ENCODE peak calls at places on chromosome 11, in eight cellular contexts. U is fibroblast of lung, A is upper lobe of right lung, Q is foreskin keratinocyte, F is Caco-2, J is uterus, X is breast epithelium, R is Peyer's patch. Z is an unnamed sample. For H3K4me1, the result is how much of the 10 kb centered on the place peaks cover.

GRCh38 chr11:33703234-33703633 is 2.6 kb upstream of the C11orf91 start:
- DNase-seq in U (no peak), A (no peak), Q (no peak), F (no peak), J (no peak), X (no peak), R (no peak), Z (no peak)

GRCh38 chr11:134276396-134277175 is 407 bp downstream of the GLB1L3 start:
- DNase-seq in U (no peak), A (no peak), Q (no peak), F (no peak), J (no peak), X (no peak), R (no peak), Z (peak)

GRCh38 chr11:30868495-30869130 is 282.5 kb upstream of the MPPED2 start:
- DNase-seq in U (peak), A (no peak), Q (no peak), F (no peak), J (no peak), X (no peak), R (no peak), Z (no peak)

GRCh38 chr11:34299284-34299961 is 58.4 kb downstream of the ABTB2 start:
- DNase-seq in U (no peak), A (no peak), Q (no peak), F (no peak), J (no peak), X (no peak), R (no peak), Z (no peak)

GRCh38 chr11:125263268-125263790 is 98.8 kb downstream of the PKNOX2 start:
- DNase-seq in U (peak), A (peak), Q (peak), F (no peak), J (peak), X (no peak), R (peak), Z (peak)

GRCh38 chr11:48096588-48097525 is 116.5 kb downstream of the PTPRJ start:
- DNase-seq in U (no peak), A (no peak), Q (peak), F (no peak), J (no peak), X (no peak), R (no peak), Z (no peak)

GRCh38 chr11:48064306-48064705 is 83.9 kb downstream of the PTPRJ start:
- DNase-seq in U (peak), A (no peak), Q (no peak), F (no peak), J (no peak), X (no peak), R (no peak), Z (no peak)

GRCh38 chr11:44638032-44638431 is 72.6 kb downstream of the CD82 start:
- DNase-seq in U (no peak), A (no peak), Q (no peak), F (no peak), J (no peak), X (no peak), R (no peak), Z (peak)

DNA sequence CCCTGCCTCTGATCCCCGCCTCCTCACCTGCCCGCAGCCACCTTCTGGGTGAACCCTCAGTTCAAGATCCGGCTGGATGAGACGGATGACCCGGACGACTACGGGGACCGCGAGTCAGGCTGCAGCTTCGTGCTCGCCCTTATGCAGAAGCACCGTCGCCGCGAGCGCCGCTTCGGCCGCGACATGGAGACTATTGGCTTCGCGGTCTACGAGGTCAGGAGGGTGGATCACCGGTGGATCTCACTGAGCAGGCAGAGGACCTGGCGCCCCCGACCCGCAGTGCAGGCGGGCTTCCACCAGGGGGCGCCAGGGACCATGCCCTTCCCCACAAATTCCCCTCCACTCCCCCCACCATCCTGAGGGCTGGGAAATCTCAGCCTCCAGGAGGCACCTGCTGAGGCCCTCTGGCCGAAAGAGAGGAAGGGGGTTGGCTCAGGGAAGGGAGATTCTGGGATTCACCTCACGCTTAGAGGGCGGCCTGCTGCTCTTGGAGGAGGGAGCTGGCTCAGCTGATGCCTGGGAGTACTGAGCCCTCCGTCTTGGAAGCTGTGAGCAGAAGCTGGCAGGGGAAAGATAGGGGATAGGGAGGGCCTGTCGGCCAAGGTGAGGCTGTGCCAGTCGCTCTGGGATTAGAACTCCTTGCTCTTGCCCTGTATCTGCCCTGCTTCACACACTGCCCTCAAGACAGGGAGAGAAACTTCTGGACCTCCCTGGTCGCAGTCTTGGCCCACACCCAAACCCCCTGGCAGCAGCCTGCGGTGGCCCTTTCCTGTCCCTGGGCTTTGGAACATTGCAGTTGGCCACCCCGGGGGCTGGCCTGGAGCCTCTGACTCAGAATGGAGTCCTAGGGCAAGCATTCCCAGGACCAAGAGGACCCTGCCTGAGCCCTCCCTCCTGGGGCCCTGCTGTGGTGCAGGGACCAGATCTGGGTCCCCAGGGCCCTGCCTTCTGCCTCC is 23.2 kb downstream of the CAPN1 start:
- DNase-seq in U (peak), A (peak), Q (no peak), F (no peak), J (no peak), X (no peak), R (no peak), Z (peak)
- H3K4me1 ChIP-seq in U (under half), A (under half), Q (under half), F (under half), J (under half), X (under half), R (under half), Z (under half)

GRCh38 chr11:131985769-131986393 is 615.5 kb downstream of the NTM start:
- DNase-seq in U (peak), A (no peak), Q (no peak), F (no peak), J (no peak), X (no peak), R (no peak), Z (no peak)

GRCh38 chr11:131980878-131981668 is 610.7 kb downstream of the NTM start:
- DNase-seq in U (no peak), A (no peak), Q (peak), F (no peak), J (no peak), X (no peak), R (no peak), Z (no peak)

GRCh38 chr11:131979364-131979763 is 608.9 kb downstream of the NTM start:
- DNase-seq in U (no peak), A (no peak), Q (no peak), F (no peak), J (no peak), X (no peak), R (no peak), Z (no peak)

GRCh38 chr11:131980199-131980598 is 609.8 kb downstream of the NTM start:
- DNase-seq in U (no peak), A (no peak), Q (no peak), F (no peak), J (no peak), X (no peak), R (no peak), Z (no peak)

DNA sequence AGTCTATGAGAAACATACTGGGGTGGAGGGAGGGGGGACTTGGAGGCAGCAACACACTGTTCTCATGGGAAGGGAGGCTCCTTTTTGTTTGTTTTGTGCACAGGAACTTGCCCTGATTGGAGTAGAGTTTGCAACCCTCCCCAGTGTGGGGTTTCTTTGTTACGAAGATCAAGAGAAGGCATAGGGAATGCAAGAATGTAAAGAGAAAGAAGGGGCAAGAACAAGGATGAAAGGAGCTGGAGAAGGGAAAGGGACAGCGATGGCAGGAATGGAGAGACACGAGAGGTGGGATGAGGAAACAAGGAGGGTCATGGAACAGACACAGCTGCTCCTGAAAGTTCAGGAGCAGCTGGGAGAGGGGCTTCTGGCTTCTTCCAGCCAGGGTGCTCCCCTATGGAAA is 611.7 kb downstream of the NTM start:
- DNase-seq in U (no peak), A (no peak), Q (no peak), F (no peak), J (no peak), X (no peak), R (no peak), Z (no peak)
- H3K4me1 ChIP-seq in U (under half), A (under half), Q (under half), F (under half), J (under half), X (under half), R (under half), Z (under half)

GRCh38 chr11:833114-833791 is 501 bp downstream of the CD151 start:
- DNase-seq in U (peak), A (peak), Q (no peak), F (no peak), J (no peak), X (no peak), R (no peak), Z (no peak)

GRCh38 chr11:833849-834311 is 1.1 kb downstream of the CD151 start:
- DNase-seq in U (peak), A (no peak), Q (peak), F (no peak), J (no peak), X (no peak), R (no peak), Z (peak)

GRCh38 chr11:836274-836673 is 3.5 kb downstream of the CD151 start:
- DNase-seq in U (no peak), A (no peak), Q (no peak), F (no peak), J (no peak), X (no peak), R (no peak), Z (no peak)

GRCh38 chr11:832529-833113 is at the start of gene CD151:
- DNase-seq in U (no peak), A (peak), Q (no peak), F (no peak), J (no peak), X (no peak), R (peak), Z (no peak)

DNA sequence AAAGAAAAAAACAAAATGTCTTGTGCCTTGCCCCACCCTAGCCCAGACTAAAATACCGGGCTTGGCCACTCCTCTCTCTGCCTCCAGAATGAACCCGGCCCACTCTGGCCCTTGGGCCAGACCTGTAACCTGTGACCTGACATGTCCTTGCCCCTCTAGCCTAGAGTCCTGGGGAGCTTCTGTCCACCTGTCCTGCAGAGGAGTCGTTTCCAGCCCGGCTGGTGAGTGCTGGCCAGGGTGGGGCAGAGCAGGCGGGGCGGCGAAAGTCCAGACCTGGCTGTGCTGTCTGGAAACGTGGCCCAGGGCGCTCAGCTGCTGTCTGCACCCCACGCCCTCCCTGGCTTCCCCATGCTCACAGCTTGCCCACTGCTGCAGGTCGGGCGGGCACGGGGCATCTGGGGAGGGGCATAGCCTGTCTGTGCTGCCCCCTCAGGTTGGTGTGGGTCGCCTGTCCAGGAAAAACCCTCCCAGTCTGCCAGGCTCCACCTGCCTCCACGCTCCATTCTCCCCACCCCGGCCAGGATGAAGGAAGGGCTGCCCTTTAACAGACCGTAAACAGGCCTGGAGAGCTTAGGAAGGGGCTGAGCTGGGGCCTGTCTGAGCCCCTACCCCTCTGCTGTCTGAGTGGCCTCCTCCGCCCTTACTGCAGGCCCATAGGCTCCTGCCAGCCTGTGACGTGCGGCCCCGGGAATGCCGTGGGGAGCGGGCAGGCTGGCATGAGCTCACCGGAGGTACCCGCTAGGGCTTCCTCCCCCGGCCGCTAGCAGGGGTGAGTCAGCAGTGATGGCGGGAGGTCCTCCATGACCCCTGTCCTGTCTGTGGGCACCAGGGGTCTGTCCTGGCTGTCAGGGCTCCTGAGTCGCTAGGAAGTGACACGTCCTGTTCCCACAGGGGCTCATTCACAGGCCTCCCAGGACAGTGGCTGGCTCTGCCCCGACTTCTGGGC is 1.9 kb downstream of the CD151 start:
- DNase-seq in U (peak), A (peak), Q (peak), F (no peak), J (peak), X (peak), R (no peak), Z (peak)
- H3K4me1 ChIP-seq in U (under half), A (half or more), Q (under half), F (under half), J (under half), X (under half), R (half or more), Z (under half)

GRCh38 chr11:12538889-12539421 is 135.3 kb upstream of the TEAD1 start:
- DNase-seq in U (no peak), A (no peak), Q (no peak), F (no peak), J (peak), X (no peak), R (no peak), Z (no peak)
- H3K4me1 ChIP-seq in U (under half), A (under half), Q (under half), F (under half), J (under half), X (under half), R (under half), Z (under half)

GRCh38 chr11:57480409-57481137 is 20.2 kb downstream of the RTN4RL2 start:
- DNase-seq in U (peak), A (peak), Q (peak), F (peak), J (no peak), X (peak), R (peak), Z (no peak)

GRCh38 chr11:57481915-57482781 is 21.8 kb downstream of the RTN4RL2 start:
- DNase-seq in U (no peak), A (no peak), Q (no peak), F (no peak), J (no peak), X (no peak), R (no peak), Z (no peak)

GRCh38 chr11:57478971-57479663 is 18.8 kb downstream of the RTN4RL2 start:
- DNase-seq in U (no peak), A (no peak), Q (no peak), F (no peak), J (no peak), X (no peak), R (no peak), Z (no peak)

GRCh38 chr11:57481315-57481714 is 21.0 kb downstream of the RTN4RL2 start:
- DNase-seq in U (no peak), A (no peak), Q (no peak), F (no peak), J (no peak), X (no peak), R (no peak), Z (no peak)

GRCh38 chr11:57479925-57480324 is 19.6 kb downstream of the RTN4RL2 start:
- DNase-seq in U (no peak), A (no peak), Q (no peak), F (no peak), J (no peak), X (no peak), R (no peak), Z (no peak)
- H3K4me1 ChIP-seq in U (under half), A (under half), Q (under half), F (under half), J (under half), X (under half), R (under half), Z (under half)

GRCh38 chr11:119087747-119088241 is 3.1 kb downstream of the HMBS start:
- DNase-seq in U (no peak), A (no peak), Q (no peak), F (no peak), J (no peak), X (no peak), R (no peak), Z (no peak)
- H3K4me1 ChIP-seq in U (under half), A (under half), Q (under half), F (under half), J (under half), X (under half), R (under half), Z (under half)

GRCh38 chr11:100573911-100574513 is 113.1 kb upstream of the ARHGAP42 start:
- DNase-seq in U (no peak), A (no peak), Q (no peak), F (no peak), J (no peak), X (no peak), R (no peak), Z (no peak)
- H3K4me1 ChIP-seq in U (under half), A (under half), Q (under half), F (under half), J (under half), X (under half), R (under half), Z (under half)

GRCh38 chr11:68324241-68324640 is 11.8 kb downstream of the LRP5 start:
- DNase-seq in U (no peak), A (no peak), Q (no peak), F (no peak), J (no peak), X (no peak), R (no peak), Z (no peak)
- H3K4me1 ChIP-seq in U (under half), A (half or more), Q (under half), F (under half), J (under half), X (under half), R (half or more), Z (under half)

DNA sequence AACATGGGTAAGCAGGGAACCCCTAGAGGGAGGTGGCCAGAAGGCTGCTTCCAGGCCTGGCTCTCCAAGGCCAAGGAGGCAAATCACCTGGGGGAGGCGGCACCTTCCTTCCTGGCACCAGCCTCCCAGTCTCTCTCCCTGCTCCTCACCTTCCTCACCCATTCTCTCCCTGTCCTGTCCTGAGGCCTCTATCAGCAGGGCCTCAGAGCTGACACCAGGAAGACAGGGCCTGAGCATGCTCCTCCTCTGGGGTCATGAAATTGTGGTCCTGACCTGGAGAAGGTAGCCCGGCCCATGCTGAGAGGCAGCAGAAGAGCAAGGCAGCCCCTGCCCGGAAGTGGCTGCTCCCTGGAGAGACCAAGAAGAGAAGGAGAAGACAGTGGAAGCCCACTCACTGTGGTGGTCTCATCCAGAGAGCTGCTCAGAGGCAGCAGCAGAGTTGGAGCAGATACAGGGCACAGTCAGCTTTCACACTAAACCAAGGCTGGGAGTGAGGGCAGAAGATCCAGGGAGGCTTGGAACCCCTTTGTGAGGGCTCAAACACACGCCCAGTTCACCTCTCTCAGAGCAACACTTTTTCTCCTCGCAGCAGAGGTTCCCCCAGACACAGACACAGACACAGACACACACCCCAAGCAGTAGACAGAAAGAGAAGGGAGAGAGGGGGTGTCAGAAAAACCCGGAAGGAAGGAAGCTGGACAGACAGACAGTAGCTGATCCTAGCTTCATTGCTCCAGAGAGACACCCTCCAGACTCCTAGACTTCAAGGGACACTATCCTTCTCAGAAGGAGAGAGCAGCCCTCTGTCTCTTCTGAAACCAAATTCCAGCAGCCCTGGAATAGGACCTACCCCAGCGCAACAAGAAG is 1.8 kb downstream of the BCL9L start:
- DNase-seq in U (no peak), A (peak), Q (no peak), F (no peak), J (no peak), X (no peak), R (no peak), Z (no peak)
- H3K4me1 ChIP-seq in U (under half), A (half or more), Q (under half), F (half or more), J (under half), X (under half), R (half or more), Z (under half)